ENCODE peak calls at places on chromosomes 3 and 15, in eight cellular contexts. W is memory B cell; A is activated CD4-positive, alpha-beta memory T cell treated with anti-CD3 and anti-CD28 coated beads, Interleukin-2, amount 10 ng/mL, durations not matched to agents 7 days and 5 days; H is kidney glomerular epithelial cell; M is ecto neural progenitor cell; S is activated gamma-delta T cell treated with Interleukin-2 at 50 U/mL for 16 hours; V is cardiac muscle cell; C is GM23248. N is an unnamed sample.

GRCh38 chr15:61780278-61780677 is 280.0 kb downstream of the VPS13C start:
- DNase-seq in W (no peak), A (no peak), H (no peak), M (no peak), S (no peak), V (no peak), C (no peak), N (no peak)

GRCh38 chr15:43775411-43775965 is 1.3 kb downstream of the ELL3 start:
- DNase-seq in W (no peak), A (no peak), H (peak), M (no peak), S (no peak), V (no peak), C (peak), N (no peak)

GRCh38 chr15:57092252-57092651 is 173.8 kb downstream of the TCF12 start:
- DNase-seq in W (no peak), A (no peak), H (no peak), M (no peak), S (no peak), V (no peak), C (no peak), N (no peak)

GRCh38 chr3:133296315-133296917 is 103.4 kb upstream of the BFSP2 start:
- DNase-seq in W (no peak), A (no peak), H (no peak), M (no peak), S (no peak), V (no peak), C (no peak), N (no peak)

GRCh38 chr3:176097036-176097435 is 1100.2 kb downstream of the TBL1XR1 start:
- DNase-seq in W (no peak), A (no peak), H (no peak), M (no peak), S (no peak), V (no peak), C (no peak), N (no peak)

GRCh38 chr3:13598926-13599886 is 50.3 kb downstream of the FBLN2 start:
- DNase-seq in W (no peak), A (no peak), H (no peak), M (no peak), S (no peak), V (peak), C (peak), N (no peak)

GRCh38 chr3:157151627-157152026 is 8.3 kb downstream of the CCNL1 start:
- DNase-seq in W (no peak), A (no peak), H (no peak), M (no peak), S (no peak), V (no peak), C (no peak), N (no peak)

GRCh38 chr3:69740103-69741021 is 1.1 kb downstream of the MITF start:
- DNase-seq in W (no peak), A (no peak), H (peak), M (peak), S (no peak), V (no peak), C (peak), N (no peak)

GRCh38 chr3:58441514-58442450 is 8.2 kb upstream of the PDHB start:
- DNase-seq in W (no peak), A (no peak), H (no peak), M (no peak), S (no peak), V (no peak), C (no peak), N (no peak)

GRCh38 chr15:101200181-101200580 is 51.7 kb downstream of the CHSY1 start:
- DNase-seq in W (no peak), A (no peak), H (no peak), M (no peak), S (no peak), V (no peak), C (no peak), N (no peak)

GRCh38 chr3:184261270-184262165 is at the start of gene CAMK2N2:
- DNase-seq in W (no peak), A (peak), H (peak), M (peak), S (peak), V (peak), C (peak), N (peak)

GRCh38 chr15:101013769-101014223 is 94.6 kb downstream of the LRRK1 start:
- DNase-seq in W (no peak), A (peak), H (no peak), M (peak), S (no peak), V (no peak), C (no peak), N (no peak)

GRCh38 chr3:69735893-69736292 is 3.4 kb upstream of the MITF start:
- DNase-seq in W (no peak), A (no peak), H (no peak), M (no peak), S (no peak), V (no peak), C (no peak), N (no peak)

GRCh38 chr15:64804619-64805018 is 20.8 kb downstream of the PIF1 start:
- DNase-seq in W (no peak), A (no peak), H (no peak), M (no peak), S (no peak), V (no peak), C (no peak), N (no peak)

GRCh38 chr15:71790081-71790480 is 20.3 kb upstream of the NR2E3 start:
- DNase-seq in W (no peak), A (peak), H (peak), M (peak), S (no peak), V (no peak), C (peak), N (no peak)

GRCh38 chr3:48400824-48401433 is 28.9 kb downstream of the FBXW12 start:
- DNase-seq in W (peak), A (peak), H (peak), M (peak), S (peak), V (peak), C (peak), N (peak)

GRCh38 chr3:40899286-40899712 is 300.0 kb upstream of the CTNNB1 start:
- DNase-seq in W (no peak), A (no peak), H (peak), M (no peak), S (no peak), V (peak), C (peak), N (no peak)

GRCh38 chr3:126921425-126921824 is 61.5 kb upstream of the PLXNA1 start:
- DNase-seq in W (no peak), A (no peak), H (no peak), M (no peak), S (no peak), V (no peak), C (no peak), N (no peak)

GRCh38 chr3:100254168-100254777 is 6.5 kb upstream of the TBC1D23 start:
- DNase-seq in W (peak), A (peak), H (peak), M (peak), S (peak), V (peak), C (peak), N (peak)

GRCh38 chr3:63328386-63328785 is 50.3 kb downstream of the SYNPR start:
- DNase-seq in W (no peak), A (no peak), H (peak), M (no peak), S (no peak), V (peak), C (peak), N (no peak)

GRCh38 chr15:81163961-81164800 is 30.1 kb downstream of the CFAP161 start:
- DNase-seq in W (no peak), A (no peak), H (no peak), M (no peak), S (no peak), V (peak), C (peak), N (no peak)

GRCh38 chr3:172512363-172512762 is 10.9 kb downstream of the TNFSF10 start:
- DNase-seq in W (no peak), A (peak), H (no peak), M (no peak), S (no peak), V (peak), C (no peak), N (peak)

GRCh38 chr3:40170395-40170794 is 139.1 kb upstream of the EIF1B start:
- DNase-seq in W (no peak), A (no peak), H (no peak), M (no peak), S (no peak), V (no peak), C (no peak), N (no peak)

GRCh38 chr3:157199841-157200240 is 39.9 kb upstream of the CCNL1 start:
- DNase-seq in W (no peak), A (no peak), H (no peak), M (no peak), S (no peak), V (peak), C (peak), N (no peak)

GRCh38 chr3:174581551-174581950 is 277.6 kb upstream of the NAALADL2 start:
- DNase-seq in W (no peak), A (no peak), H (no peak), M (no peak), S (no peak), V (peak), C (peak), N (no peak)

GRCh38 chr3:10581251-10581650 is 75.9 kb upstream of the ATP2B2 start:
- DNase-seq in W (no peak), A (no peak), H (no peak), M (no peak), S (no peak), V (peak), C (peak), N (no peak)

N was measured in naive B cell.